ENCODE peak calls at places on chromosome 9, in five cellular contexts. C, Q, I, H and P are unnamed samples.

GRCh38 chr9:113233146-113233545 is 11.8 kb downstream of the SLC31A1 start:
- DNase-seq in C (peak), Q (no peak), I (no peak), H (no peak), P (no peak)

GRCh38 chr9:126664893-126665695 is 51.4 kb downstream of the LMX1B start:
- DNase-seq in C (no peak), Q (no peak), I (no peak), H (no peak), P (no peak)

GRCh38 chr9:120236596-120236995 is 343.4 kb downstream of the CDK5RAP2 start:
- DNase-seq in C (no peak), Q (no peak), I (no peak), H (no peak), P (no peak)

GRCh38 chr9:113361304-113362018 is 12.1 kb downstream of the BSPRY start:
- DNase-seq in C (no peak), Q (no peak), I (no peak), H (no peak), P (no peak)

GRCh38 chr9:75002422-75003023 is 25.6 kb downstream of the CARNMT1 start:
- DNase-seq in C (peak), Q (no peak), I (no peak), H (no peak), P (no peak)

GRCh38 chr9:88420227-88420626 is 32.0 kb downstream of the SPIN1 start:
- DNase-seq in C (no peak), Q (no peak), I (no peak), H (no peak), P (no peak)

GRCh38 chr9:70901741-70902140 is 219.7 kb downstream of the TRPM3 start:
- DNase-seq in C (no peak), Q (no peak), I (no peak), H (no peak), P (no peak)

GRCh38 chr9:91179237-91180138 is 182.2 kb downstream of the AUH start:
- DNase-seq in C (peak), Q (no peak), I (no peak), H (no peak), P (no peak)

GRCh38 chr9:2181794-2182193 is 166.6 kb downstream of the SMARCA2 start:
- DNase-seq in C (peak), Q (no peak), I (peak), H (peak), P (peak)

GRCh38 chr9:130854835-130855234 is 19.8 kb downstream of the ABL1 start:
- DNase-seq in C (no peak), Q (no peak), I (no peak), H (no peak), P (no peak)

GRCh38 chr9:36862206-36863145 is 171.6 kb downstream of the PAX5 start:
- DNase-seq in C (peak), Q (peak), I (peak), H (peak), P (peak)

GRCh38 chr9:99130069-99130468 is 25.2 kb downstream of the TGFBR1 start:
- DNase-seq in C (no peak), Q (no peak), I (no peak), H (no peak), P (no peak)

GRCh38 chr9:33476503-33476902 is 2.8 kb upstream of the NOL6 start:
- DNase-seq in C (no peak), Q (no peak), I (no peak), H (no peak), P (no peak)

GRCh38 chr9:99057665-99058625 is 47.0 kb upstream of the TGFBR1 start:
- DNase-seq in C (peak), Q (no peak), I (peak), H (peak), P (peak)

GRCh38 chr9:36039696-36040095 is 3.0 kb downstream of the RECK start:
- DNase-seq in C (no peak), Q (no peak), I (no peak), H (no peak), P (no peak)

GRCh38 chr9:134800791-134801339 is 79.7 kb upstream of the FCN2 start:
- DNase-seq in C (no peak), Q (no peak), I (no peak), H (no peak), P (no peak)

GRCh38 chr9:113808391-113809191 is 67.5 kb upstream of the ZNF618 start:
- DNase-seq in C (no peak), Q (no peak), I (peak), H (peak), P (no peak)

GRCh38 chr9:120571443-120572257 is 8.3 kb downstream of the CDK5RAP2 start:
- DNase-seq in C (peak), Q (peak), I (no peak), H (no peak), P (no peak)

GRCh38 chr9:136858844-136859757 is 7.0 kb downstream of the MAMDC4 start:
- DNase-seq in C (no peak), Q (peak), I (peak), H (peak), P (no peak)

GRCh38 chr9:21711504-21711903 is 90.9 kb upstream of the MTAP start:
- DNase-seq in C (no peak), Q (no peak), I (no peak), H (peak), P (no peak)

GRCh38 chr9:6230037-6230778 is 14.6 kb downstream of the IL33 start:
- DNase-seq in C (no peak), Q (no peak), I (no peak), H (peak), P (no peak)

GRCh38 chr9:116452634-116453033 is 234.5 kb upstream of the TRIM32 start:
- DNase-seq in C (no peak), Q (no peak), I (no peak), H (no peak), P (no peak)

GRCh38 chr9:91047993-91048607 is 246.5 kb downstream of the SYK start:
- DNase-seq in C (peak), Q (no peak), I (peak), H (peak), P (no peak)

GRCh38 chr9:121269030-121269887 is 1.3 kb downstream of the GSN start:
- DNase-seq in C (peak), Q (no peak), I (no peak), H (no peak), P (no peak)

GRCh38 chr9:115882911-115883310 is 270.7 kb upstream of the PAPPA start:
- DNase-seq in C (peak), Q (no peak), I (no peak), H (no peak), P (no peak)

GRCh38 chr9:14082732-14083131 is 231.2 kb downstream of the NFIB start:
- DNase-seq in C (no peak), Q (no peak), I (no peak), H (no peak), P (no peak)

GRCh38 chr9:93127395-93127911 is 6.6 kb downstream of the NINJ1 start:
- DNase-seq in C (no peak), Q (peak), I (no peak), H (no peak), P (no peak)